ENCODE peak calls at places on chromosomes 11 and 22, in six cellular contexts. W is right atrium auricular region, S is uterus, Z is fibroblast of lung, J is IMR-90, M is substantia nigra. H is an unnamed sample.

GRCh38 chr11:1879941-1880720 is 11.6 kb downstream of the PRR33 start:
- DNase-seq in Z (peak; percentile 34), S (peak; percentile 84), M (no peak), J (no peak), W (peak; percentile 86), H (no peak)

GRCh38 chr11:45872513-45873356 is 12.7 kb upstream of the MAPK8IP1 start:
- DNase-seq in M (peak; percentile 66), S (no peak), J (peak; percentile 95), W (no peak), Z (peak; percentile 95), H (peak; percentile 58)

GRCh38 chr11:10390375-10390774 is 64.7 kb upstream of the AMPD3 start:
- DNase-seq in M (no peak), J (no peak), S (no peak), Z (peak; percentile 63), W (peak; percentile 53), H (no peak)

GRCh38 chr11:44955019-44955738 is 4.5 kb upstream of the TP53I11 start:
- DNase-seq in M (no peak), W (peak; percentile 81), S (peak; percentile 60), Z (peak; percentile 89), J (peak; percentile 92), H (peak; percentile 32)

GRCh38 chr11:114183041-114183511 is 113.1 kb upstream of the NNMT start:
- DNase-seq in S (peak; percentile 65), Z (no peak), M (no peak), W (no peak), J (no peak), H (no peak)

GRCh38 chr11:116207781-116208180 is 565.0 kb downstream of the BUD13 start:
- DNase-seq in S (no peak), M (no peak), Z (no peak), W (no peak), J (no peak), H (no peak)

GRCh38 chr22:27480487-27480886 is 321.1 kb downstream of the MN1 start:
- DNase-seq in Z (no peak), J (no peak), S (no peak), M (peak; percentile 8), W (no peak), H (peak; percentile 21)

GRCh38 chr22:36379593-36380361 is 8.0 kb downstream of the MYH9 start:
- DNase-seq in M (no peak), J (peak; percentile 59), Z (peak; percentile 64), W (no peak), S (no peak), H (no peak)

GRCh38 chr11:45606514-45607024 is 58.9 kb downstream of the CHST1 start:
- DNase-seq in J (no peak), W (no peak), S (no peak), Z (no peak), M (peak; percentile 38), H (peak; percentile 3)

GRCh38 chr11:95793111-95793510 is 2.8 kb downstream of the CEP57 start:
- DNase-seq in J (no peak), W (no peak), M (no peak), S (no peak), Z (no peak), H (no peak)

GRCh38 chr11:12052676-12053605 is 44.5 kb upstream of the DKK3 start:
- DNase-seq in J (no peak), M (no peak), S (no peak), W (peak; percentile 54), Z (no peak), H (no peak)

GRCh38 chr11:92190535-92191206 is 33.9 kb upstream of the FAT3 start:
- DNase-seq in Z (no peak), W (no peak), M (no peak), J (no peak), S (no peak), H (no peak)

GRCh38 chr11:126926376-126926791 is 74.2 kb downstream of the KIRREL3 start:
- DNase-seq in S (no peak), M (peak; percentile 34), Z (peak; percentile 83), J (peak; percentile 70), W (no peak), H (peak; percentile 69)

GRCh38 chr22:29143848-29144785 is 61.6 kb upstream of the EMID1 start:
- DNase-seq in S (peak; percentile 4), W (no peak), J (no peak), Z (no peak), M (no peak), H (no peak)

GRCh38 chr22:25125693-25126357 is 73.8 kb upstream of the CRYBB3 start:
- DNase-seq in W (no peak), Z (no peak), M (no peak), S (no peak), J (no peak), H (no peak)

GRCh38 chr11:69682681-69683326 is 7.7 kb upstream of the LTO1 start:
- DNase-seq in J (no peak), W (no peak), Z (no peak), S (no peak), M (no peak), H (no peak)

GRCh38 chr11:62267576-62267975 is 2.4 kb upstream of the SCGB2A2 start:
- DNase-seq in S (no peak), W (no peak), J (no peak), M (no peak), Z (no peak), H (no peak)

GRCh38 chr11:26947904-26948639 is 45.8 kb upstream of the FIBIN start:
- DNase-seq in Z (peak; percentile 74), J (peak; percentile 23), S (no peak), W (no peak), M (no peak), H (no peak)

GRCh38 chr11:10878408-10879214 is 20.8 kb upstream of the ZBED5 start:
- DNase-seq in Z (peak; percentile 58), W (no peak), S (no peak), M (no peak), J (peak; percentile 72), H (no peak)

GRCh38 chr22:27542602-27543001 is 259.0 kb downstream of the MN1 start:
- DNase-seq in S (no peak), J (no peak), M (no peak), Z (no peak), W (no peak), H (no peak)

GRCh38 chr11:114082415-114082748 is 22.9 kb downstream of the ZBTB16 start:
- DNase-seq in J (no peak), M (no peak), Z (no peak), W (no peak), S (no peak), H (no peak)

GRCh38 chr11:75352417-75353206 is 1.2 kb upstream of the ARRB1 start:
- DNase-seq in Z (no peak), J (no peak), S (no peak), W (no peak), M (no peak), H (no peak)

GRCh38 chr11:1581976-1582375 is 3.1 kb downstream of the KRTAP5-1 start:
- DNase-seq in M (no peak), J (no peak), Z (no peak), S (no peak), W (no peak), H (no peak)

GRCh38 chr11:86876716-86877234 is 76.4 kb downstream of the PRSS23 start:
- DNase-seq in W (no peak), Z (peak; percentile 9), S (no peak), M (no peak), J (no peak), H (no peak)

GRCh38 chr11:6677018-6677417 is 6.1 kb downstream of the MRPL17 start:
- DNase-seq in Z (no peak), J (no peak), S (no peak), W (no peak), M (no peak), H (no peak)

GRCh38 chr11:22192289-22192641 is 620 bp upstream of the ANO5 start:
- DNase-seq in J (no peak), M (no peak), S (no peak), W (no peak), Z (peak; percentile 0), H (no peak)

GRCh38 chr11:121577106-121577505 is 124.3 kb upstream of the SORL1-AS1 start:
- DNase-seq in W (no peak), Z (no peak), M (no peak), J (no peak), S (no peak), H (no peak)

GRCh38 chr11:8833568-8834275 is 77.3 kb upstream of the AKIP1 start:
- DNase-seq in S (no peak), M (no peak), J (peak; percentile 74), Z (peak; percentile 93), W (no peak), H (no peak)

GRCh38 chr22:21923163-21923561 is 29.5 kb downstream of the PPM1F start:
- DNase-seq in M (no peak), W (no peak), Z (no peak), J (no peak), S (no peak), H (no peak)

DNA sequence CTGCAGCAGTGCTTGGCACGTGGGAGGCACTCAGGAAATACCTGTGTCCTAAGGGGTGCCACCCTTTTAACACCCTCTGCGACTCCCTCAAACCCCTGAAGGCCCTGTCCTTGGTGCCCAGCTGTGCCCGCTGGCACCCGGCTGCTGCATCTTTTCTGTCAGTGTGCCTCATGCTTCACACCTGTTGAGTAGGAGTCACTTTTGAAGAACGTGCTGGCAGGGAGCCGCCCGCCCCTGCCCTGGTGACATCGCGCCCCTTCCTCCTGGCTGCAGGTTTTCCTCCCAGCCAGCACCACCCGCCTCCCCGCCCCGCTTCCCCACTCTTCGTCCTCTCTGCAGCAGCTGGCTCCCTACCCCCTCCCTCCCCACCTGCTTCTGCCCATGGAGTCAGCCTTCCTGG is 17.8 kb downstream of the FRMD8 start:
- DNase-seq in W (no peak), J (no peak), M (no peak), Z (no peak), S (no peak), H (no peak)
- H3K27ac ChIP-seq in W (peak overlapping the region; percentile 47), J (no peak overlapping the region), M (no peak overlapping the region), Z (no peak overlapping the region), S (no peak overlapping the region), H (no peak overlapping the region)

DNA sequence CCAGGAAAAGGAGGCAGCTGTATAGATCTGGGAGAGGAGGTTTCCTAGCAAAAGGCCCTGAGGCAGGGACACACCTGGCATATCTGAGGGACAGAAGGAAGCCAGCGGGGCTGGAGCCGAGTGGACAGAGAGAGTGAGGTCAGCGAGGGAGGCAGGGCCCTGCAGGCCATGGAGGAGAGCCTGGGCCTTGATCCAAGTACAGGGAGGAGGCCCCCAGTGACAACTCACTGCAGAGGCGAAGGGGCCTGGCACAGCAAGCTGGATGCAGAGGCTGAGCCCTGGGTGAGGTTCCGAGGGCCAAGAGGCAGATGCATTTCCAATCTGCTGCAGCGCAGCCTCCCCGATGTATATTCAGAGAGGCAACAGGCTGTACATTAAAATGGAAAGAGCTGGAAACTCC is 10.5 kb upstream of the CBX6 start:
- DNase-seq in Z (no peak), S (peak; percentile 53), W (no peak), J (peak; percentile 33), M (peak; percentile 84), H (no peak)
- H3K27ac ChIP-seq in Z (no peak overlapping the region), S (peak overlapping the region; percentile 80), W (peak overlapping the region; percentile 75), J (peak overlapping the region; percentile 58), M (peak overlapping the region; percentile 42), H (no peak overlapping the region)

DNA sequence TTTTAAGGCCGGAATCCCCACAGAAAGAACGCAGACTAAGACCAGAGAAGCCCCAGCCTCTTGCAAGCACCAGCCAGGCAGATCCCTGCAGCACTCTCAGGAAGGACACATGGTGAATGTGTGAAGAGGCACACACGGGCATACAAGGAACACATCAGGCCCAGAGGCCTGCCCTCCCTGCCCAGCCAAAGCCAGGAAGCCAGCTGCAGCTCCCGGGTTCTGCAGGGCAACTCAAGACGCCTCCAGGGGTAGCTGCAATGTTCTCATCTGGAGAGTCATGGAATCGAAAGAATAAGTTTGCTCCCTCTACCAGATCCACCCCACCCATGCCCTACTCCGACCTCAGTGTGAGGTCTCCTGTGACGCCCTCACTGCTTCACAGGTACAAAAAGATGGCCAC is 2.3 kb downstream of the DGCR2 start:
- DNase-seq in M (no peak), S (no peak), Z (no peak), J (no peak), W (no peak), H (no peak)
- H3K27ac ChIP-seq in M (no peak overlapping the region), S (no peak overlapping the region), Z (no peak overlapping the region), J (no peak overlapping the region), W (no peak overlapping the region), H (no peak overlapping the region)

GRCh38 chr11:72085836-72086475 is 5.3 kb downstream of the LRRC51 start:
- DNase-seq in M (peak; percentile 41), S (no peak), Z (no peak), J (no peak), W (no peak), H (peak; percentile 30)
- H3K27ac ChIP-seq in M (peak overlapping the region; percentile 87), S (no peak overlapping the region), Z (no peak overlapping the region), J (no peak overlapping the region), W (no peak overlapping the region), H (peak overlapping the region; percentile 97)